ENCODE peak calls at places on chromosomes 3 and 15, in seven cellular contexts. M is spleen; B is psoas muscle; S is hepatocyte; T is uterus; D is CD8-positive, alpha-beta T cell; A is brain microvascular endothelial cell. O is an unnamed sample.

GRCh38 chr3:115217678-115218451 is 70.8 kb upstream of the ZBTB20 start:
- DNase-seq in A (peak; percentile 70), B (no peak), D (no peak), T (peak; percentile 17), M (no peak), S (peak; percentile 75), O (peak; percentile 67)

GRCh38 chr3:193190387-193190786 is 50.6 kb upstream of the PLAAT1 start:
- DNase-seq in D (no peak), S (peak; percentile 65), A (no peak), M (no peak), T (no peak), B (no peak), O (peak; percentile 74)

GRCh38 chr3:42900226-42900625 is 5.7 kb upstream of the ZNF662 start:
- DNase-seq in D (no peak), M (no peak), T (no peak), A (no peak), B (no peak), S (no peak), O (peak; percentile 5)

GRCh38 chr3:25354071-25354470 is 74.0 kb upstream of the RARB start:
- DNase-seq in D (no peak), A (peak; percentile 49), S (no peak), T (no peak), M (no peak), B (no peak), O (peak; percentile 8)

GRCh38 chr3:134211797-134212196 is 38.9 kb downstream of the RYK start:
- DNase-seq in A (peak; percentile 64), T (no peak), B (no peak), D (no peak), S (peak; percentile 69), M (no peak), O (peak; percentile 81)

GRCh38 chr3:31581660-31582059 is 48.9 kb downstream of the STT3B start:
- DNase-seq in D (no peak), S (no peak), A (no peak), T (no peak), B (no peak), M (no peak), O (no peak)

GRCh38 chr15:72994778-72995177 is 57.5 kb upstream of the NEO1 start:
- DNase-seq in D (no peak), T (no peak), B (peak; percentile 50), A (no peak), M (no peak), S (no peak), O (no peak)

GRCh38 chr3:32483772-32484171 is 18.9 kb downstream of the CMTM6 start:
- DNase-seq in D (no peak), A (no peak), B (no peak), S (no peak), M (no peak), T (no peak), O (no peak)

GRCh38 chr15:51629612-51630011 is 7.0 kb upstream of the DMXL2 start:
- DNase-seq in D (no peak), S (no peak), T (no peak), A (no peak), B (no peak), M (no peak), O (peak; percentile 74)

GRCh38 chr3:52253314-52254260 is 8.0 kb downstream of the PPM1M start:
- DNase-seq in S (peak; percentile 4), M (peak; percentile 94), T (no peak), D (peak; percentile 97), B (peak; percentile 67), A (no peak), O (peak; percentile 38)

GRCh38 chr3:149900322-149900721 is 70.4 kb downstream of the PFN2 start:
- DNase-seq in D (no peak), T (no peak), A (no peak), M (no peak), S (no peak), B (no peak), O (no peak)

GRCh38 chr15:33068531-33068990 is 126.0 kb downstream of the FMN1 start:
- DNase-seq in A (no peak), M (no peak), T (no peak), B (peak; percentile 52), S (no peak), D (no peak), O (no peak)

GRCh38 chr3:153835540-153835939 is 285.6 kb upstream of the ARHGEF26 start:
- DNase-seq in A (no peak), T (no peak), B (no peak), D (no peak), S (no peak), M (no peak), O (no peak)
- TF ChIP-seq CTCF in A (no peak), T (no peak), B (no peak), D (no peak), S (peak; percentile 6), M (no peak), O (no peak)

DNA sequence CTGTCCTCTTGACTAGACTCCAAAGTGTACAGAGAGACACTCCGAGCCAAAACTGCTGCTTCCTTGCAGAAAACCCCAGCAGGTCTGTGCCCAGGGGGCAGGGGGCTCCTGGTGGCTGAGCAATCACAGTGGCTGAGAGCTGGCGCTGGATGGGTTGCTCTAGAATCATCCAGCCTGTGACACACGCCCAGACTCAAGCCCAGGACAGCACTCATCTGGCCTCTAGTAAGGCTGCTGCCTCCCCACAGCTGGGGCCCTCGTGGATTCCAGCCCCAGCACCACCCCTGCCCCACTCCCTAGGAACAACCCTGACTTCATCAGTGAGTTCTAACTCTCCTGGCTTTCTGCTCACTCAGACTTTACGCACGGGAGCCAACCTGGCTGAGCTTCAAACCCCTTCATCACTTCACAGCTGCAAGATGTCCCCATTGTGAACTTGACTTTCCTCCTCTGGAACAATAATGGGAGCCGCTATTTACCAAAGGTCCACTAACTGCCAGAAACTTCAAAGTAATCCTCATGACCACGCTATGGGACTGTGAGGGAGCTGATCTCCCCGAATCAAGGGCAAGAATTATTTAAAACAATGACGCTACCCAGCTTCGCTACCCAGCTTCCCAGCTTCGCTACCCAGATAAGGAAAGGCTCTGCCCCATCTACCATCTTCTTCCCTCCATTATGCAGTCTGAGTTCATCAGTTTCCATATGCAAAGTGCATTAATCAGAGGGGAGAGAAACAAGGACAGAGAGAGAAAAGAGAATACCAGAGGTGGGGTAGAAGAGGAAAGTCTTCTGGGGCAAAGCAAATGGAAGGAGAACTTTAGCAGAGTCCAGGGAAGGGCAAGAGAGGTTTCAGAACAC is 70.8 kb upstream of the SPATA12 start:
- DNase-seq in M (no peak), B (peak; percentile 77), T (peak; percentile 25), D (no peak), A (no peak), S (no peak), O (no peak)
- H3K27me3 ChIP-seq in M (no peaks in the 10 kb centered on the region), B (no peaks in the 10 kb centered on the region), T (no peaks in the 10 kb centered on the region), D (no peaks in the 10 kb centered on the region), A (no peaks in the 10 kb centered on the region), S (no peaks in the 10 kb centered on the region), O (peaks cover 20% of the 10 kb centered on the region)

GRCh38 chr3:178275311-178275710 is 260.9 kb upstream of the KCNMB2 start:
- DNase-seq in B (no peak), S (no peak), T (no peak), D (no peak), A (no peak), M (no peak), O (no peak)

GRCh38 chr3:178270838-178271237 is 265.4 kb upstream of the KCNMB2 start:
- DNase-seq in A (no peak), D (no peak), T (no peak), S (no peak), M (no peak), B (no peak), O (no peak)

GRCh38 chr3:178275793-178276192 is 260.4 kb upstream of the KCNMB2 start:
- DNase-seq in D (no peak), A (no peak), S (no peak), B (no peak), M (no peak), T (no peak), O (no peak)

GRCh38 chr3:178274711-178275110 is 261.5 kb upstream of the KCNMB2 start:
- DNase-seq in B (no peak), M (no peak), S (no peak), A (no peak), T (no peak), D (no peak), O (no peak)

DNA sequence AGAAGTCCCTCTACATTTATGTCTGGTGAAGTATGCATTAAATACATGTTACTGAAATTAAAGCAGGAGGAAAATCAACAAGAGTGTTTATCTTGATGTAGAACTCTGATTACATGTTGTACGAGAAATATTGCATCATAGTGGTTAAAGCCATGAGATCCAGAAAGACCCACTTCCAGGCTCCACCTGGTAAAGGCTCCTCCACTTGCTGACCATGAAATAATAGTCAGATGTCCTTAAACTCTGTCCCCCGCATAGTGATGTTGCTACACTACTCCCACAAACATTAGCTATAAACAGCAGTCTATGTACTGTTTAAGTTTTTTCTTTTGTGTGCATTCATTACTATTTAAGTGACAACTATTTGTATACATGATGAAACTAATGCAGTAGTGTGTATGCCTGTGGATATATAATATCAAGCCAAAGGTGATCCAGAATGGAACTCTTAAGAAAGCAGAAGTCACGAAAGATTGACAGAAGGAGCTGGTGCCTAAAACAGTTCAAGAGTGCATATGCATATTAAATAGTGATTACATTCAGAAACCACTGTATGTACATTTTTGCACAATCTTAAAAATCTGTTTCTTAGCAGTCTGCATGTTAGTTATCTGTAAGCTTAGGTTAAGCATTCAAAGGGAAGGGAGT is 264.4 kb upstream of the KCNMB2 start:
- DNase-seq in T (no peak), S (no peak), B (no peak), M (no peak), A (no peak), D (no peak), O (no peak)
- H3K27ac ChIP-seq in T (no peak overlapping the region), S (no peak overlapping the region), B (no peak overlapping the region), M (no peak overlapping the region), A (no peak overlapping the region), D (no peak overlapping the region), O (no peak overlapping the region)

DNA sequence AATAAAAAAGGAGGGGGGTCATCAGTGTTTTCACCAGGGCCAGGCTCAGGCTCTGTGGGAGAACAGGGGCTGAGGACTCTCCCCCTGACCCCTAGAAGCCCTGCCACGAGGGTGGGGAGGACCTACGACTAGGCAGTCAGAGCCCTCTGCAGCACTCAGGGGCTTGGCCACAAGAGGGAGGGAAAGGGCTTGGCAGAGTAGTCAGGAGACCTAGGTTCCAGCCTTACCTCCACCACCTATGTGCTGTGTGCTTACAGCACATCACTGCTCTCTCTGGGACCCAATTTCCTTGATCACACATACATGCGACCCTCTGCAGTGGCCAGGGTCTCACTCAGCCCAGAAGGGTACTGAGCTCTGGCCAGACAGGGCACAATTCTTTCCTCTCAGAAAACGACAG is 16.3 kb upstream of the SKIC8 start:
- DNase-seq in A (no peak), M (no peak), T (no peak), D (no peak), S (peak; percentile 60), B (no peak), O (no peak)
- TF ChIP-seq CTCF in A (peak; percentile 62), M (no peak), T (no peak), D (no peak), S (peak; percentile 44), B (no peak), O (no peak)

GRCh38 chr3:40208251-40208650 is 101.3 kb upstream of the EIF1B start:
- DNase-seq in M (no peak), S (no peak), D (no peak), A (no peak), B (no peak), T (no peak), O (no peak)
- H3K27me3 ChIP-seq in M (no peaks in the 10 kb centered on the region), S (no peaks in the 10 kb centered on the region), D (no peaks in the 10 kb centered on the region), A (no peaks in the 10 kb centered on the region), B (no peaks in the 10 kb centered on the region), T (no peaks in the 10 kb centered on the region), O (no peaks in the 10 kb centered on the region)

GRCh38 chr3:174859109-174859735 is at the start of gene NAALADL2:
- DNase-seq in M (no peak), S (peak; percentile 23), A (no peak), D (no peak), T (no peak), B (no peak), O (no peak)
- H3K27ac ChIP-seq in M (no peak within 1 kb of the TSS), S (peak within 1 kb of the TSS; percentile 60), A (no peak within 1 kb of the TSS), D (no peak within 1 kb of the TSS), T (no peak within 1 kb of the TSS), B (no peak within 1 kb of the TSS), O (no peak within 1 kb of the TSS)